ENCODE peak calls at places on chromosomes 2 and 18, in nine cellular contexts. J is SW 1271, D is non-pigmented ciliary epithelial cell, S is uterus, W is AG04449, E is dermis microvascular lymphatic vessel endothelial cell, H is GM23248, V is A549, A is cortex of kidney. X is an unnamed sample.

GRCh38 chr2:31384351-31384750 is 30.2 kb downstream of the XDH start:
- DNase-seq in V (peak), H (peak), W (peak), E (no peak), D (peak), A (no peak), J (peak), S (no peak), X (no peak)

GRCh38 chr2:146541896-146542295 is 1302.9 kb upstream of the ACVR2A start:
- DNase-seq in J (no peak), V (no peak), S (no peak), D (no peak), W (no peak), E (no peak), A (no peak), H (no peak), X (no peak)

GRCh38 chr18:70142021-70142420 is 63.5 kb downstream of the RTTN start:
- DNase-seq in A (no peak), E (no peak), J (no peak), D (no peak), W (no peak), V (no peak), H (no peak), S (no peak), X (no peak)

GRCh38 chr18:59354731-59355130 is 4.3 kb downstream of the LMAN1 start:
- DNase-seq in E (no peak), W (no peak), J (no peak), V (no peak), D (no peak), S (no peak), A (no peak), H (peak), X (no peak)

GRCh38 chr18:35478520-35479435 is 19.0 kb downstream of the INO80C start:
- DNase-seq in E (no peak), A (no peak), J (peak), H (peak), W (no peak), D (peak), V (peak), S (no peak), X (no peak)

GRCh38 chr2:15173506-15173905 is 387.6 kb downstream of the NBAS start:
- DNase-seq in V (no peak), S (no peak), W (no peak), D (no peak), J (no peak), E (no peak), H (no peak), A (no peak), X (no peak)

GRCh38 chr18:58545338-58546096 is 83.4 kb downstream of the ALPK2 start:
- DNase-seq in A (no peak), W (no peak), E (no peak), D (no peak), H (no peak), V (no peak), J (no peak), S (no peak), X (no peak)

GRCh38 chr2:63131196-63131595 is 80.6 kb downstream of the OTX1 start:
- DNase-seq in H (no peak), S (no peak), V (no peak), J (no peak), D (no peak), A (no peak), E (no peak), W (no peak), X (no peak)

GRCh38 chr2:179264238-179265081 is at the start of gene SESTD1:
- DNase-seq in V (peak), H (peak), S (peak), E (no peak), J (peak), W (no peak), D (no peak), A (no peak), X (no peak)

GRCh38 chr2:70073493-70073892 is 13.8 kb upstream of the PCBP1 start:
- DNase-seq in V (no peak), S (no peak), J (no peak), D (no peak), E (no peak), A (no peak), W (no peak), H (no peak), X (no peak)

GRCh38 chr2:231197741-231198290 is 615 bp upstream of the ARMC9 start:
- DNase-seq in W (no peak), E (no peak), J (no peak), A (no peak), H (peak), D (no peak), V (no peak), S (no peak), X (no peak)

X was measured in central memory CD8-positive, alpha-beta T cell.